ENCODE peak calls at places on chromosomes 6 and 20, in four cellular contexts. Y, E, X and N are unnamed samples.

GRCh38 chr6:127459231-127459641 is at the start of gene KIAA0408:
- DNase-seq in Y (no peak), E (no peak), X (no peak), N (peak; percentile 23)

GRCh38 chr6:161273356-161273751 is 507 bp downstream of the AGPAT4 start:
- DNase-seq in Y (no peak), E (no peak), X (no peak), N (no peak)

GRCh38 chr6:3176562-3177355 is 19.4 kb upstream of the TUBB2A start:
- DNase-seq in Y (peak; percentile 68), E (no peak), X (no peak), N (no peak)

GRCh38 chr20:51276331-51276730 is 253.4 kb upstream of the KCNG1 start:
- DNase-seq in Y (no peak), E (no peak), X (no peak), N (no peak)

GRCh38 chr6:90375681-90376439 is 79.2 kb upstream of the BACH2 start:
- DNase-seq in Y (no peak), E (no peak), X (no peak), N (no peak)

GRCh38 chr6:15365273-15365687 is 119.4 kb downstream of the JARID2 start:
- DNase-seq in Y (no peak), E (no peak), X (no peak), N (no peak)

GRCh38 chr6:33419580-33420492 is at the start of gene SYNGAP1:
- DNase-seq in Y (no peak), E (peak; percentile 76), X (no peak), N (no peak)

GRCh38 chr6:156650896-156651295 is 126.3 kb upstream of the ARID1B start:
- DNase-seq in Y (no peak), E (no peak), X (no peak), N (no peak)

GRCh38 chr6:141790921-141791320 is 341.8 kb upstream of the GJE1 start:
- DNase-seq in Y (no peak), E (no peak), X (no peak), N (no peak)

GRCh38 chr6:24744911-24745310 is 26.0 kb upstream of the C6orf62 start:
- DNase-seq in Y (no peak), E (no peak), X (no peak), N (no peak)

GRCh38 chr6:10315631-10316145 is 99.2 kb downstream of the TFAP2A start:
- DNase-seq in Y (no peak), E (no peak), X (no peak), N (no peak)

GRCh38 chr20:54477134-54477533 is 1.7 kb downstream of the DOK5 start:
- DNase-seq in Y (no peak), E (no peak), X (no peak), N (no peak)

GRCh38 chr6:44701637-44702101 is 314.2 kb downstream of the CDC5L start:
- DNase-seq in Y (no peak), E (peak; percentile 49), X (no peak), N (peak; percentile 30)

GRCh38 chr20:64189986-64190385 is 25.7 kb downstream of the MYT1 start:
- DNase-seq in Y (no peak), E (no peak), X (no peak), N (no peak)

GRCh38 chr20:17538517-17539170 is 7.5 kb upstream of the BFSP1 start:
- DNase-seq in Y (no peak), E (no peak), X (peak; percentile 21), N (no peak)

GRCh38 chr6:95576621-95577316 is 566 bp upstream of the MANEA start:
- DNase-seq in Y (no peak), E (no peak), X (no peak), N (no peak)

GRCh38 chr6:170271771-170272314 is 19.0 kb downstream of the DLL1 start:
- DNase-seq in Y (no peak), E (no peak), X (peak; percentile 91), N (no peak)

GRCh38 chr6:112464901-112465661 is 118.0 kb downstream of the RFPL4B start:
- DNase-seq in Y (no peak), E (no peak), X (no peak), N (no peak)

GRCh38 chr6:81894286-81894685 is 141.8 kb upstream of the TENT5A start:
- DNase-seq in Y (no peak), E (no peak), X (no peak), N (no peak)

GRCh38 chr6:118776607-118777549 is 117.1 kb upstream of the ASF1A start:
- DNase-seq in Y (peak; percentile 64), E (peak; percentile 53), X (peak; percentile 20), N (peak; percentile 33)

GRCh38 chr20:40286991-40287531 is 402.0 kb downstream of the MAFB start:
- DNase-seq in Y (no peak), E (no peak), X (no peak), N (no peak)

GRCh38 chr20:13856356-13856755 is 71.5 kb downstream of the NDUFAF5 start:
- DNase-seq in Y (no peak), E (no peak), X (no peak), N (no peak)

GRCh38 chr6:22043284-22043962 is 253.4 kb downstream of the PRL start:
- DNase-seq in Y (no peak), E (no peak), X (no peak), N (no peak)

GRCh38 chr20:15940127-15940526 is 633.1 kb downstream of the KIF16B start:
- DNase-seq in Y (no peak), E (no peak), X (no peak), N (no peak)

GRCh38 chr20:62451156-62451767 is 23.9 kb upstream of the RBBP8NL start:
- DNase-seq in Y (no peak), E (no peak), X (no peak), N (no peak)

GRCh38 chr20:60512436-60512835 is 554.2 kb downstream of the CDH26 start:
- DNase-seq in Y (peak; percentile 25), E (no peak), X (no peak), N (peak; percentile 72)

GRCh38 chr20:57710841-57711240 is 1.0 kb upstream of the PMEPA1 start:
- DNase-seq in Y (no peak), E (no peak), X (no peak), N (no peak)

GRCh38 chr20:57709823-57710799 is at the start of gene PMEPA1:
- DNase-seq in Y (peak; percentile 17), E (peak; percentile 94), X (no peak), N (peak; percentile 92)

GRCh38 chr20:57711826-57712225 is 2.0 kb upstream of the PMEPA1 start:
- DNase-seq in Y (no peak), E (no peak), X (no peak), N (no peak)

GRCh38 chr20:57712851-57713504 is 3.2 kb upstream of the PMEPA1 start:
- DNase-seq in Y (no peak), E (no peak), X (no peak), N (no peak)

GRCh38 chr20:57711311-57711712 is 1.5 kb upstream of the PMEPA1 start:
- DNase-seq in Y (no peak), E (no peak), X (no peak), N (no peak)
- TF ChIP-seq SUZ12 in Y (no peak), E (no peak), X (no peak), N (no peak)

DNA sequence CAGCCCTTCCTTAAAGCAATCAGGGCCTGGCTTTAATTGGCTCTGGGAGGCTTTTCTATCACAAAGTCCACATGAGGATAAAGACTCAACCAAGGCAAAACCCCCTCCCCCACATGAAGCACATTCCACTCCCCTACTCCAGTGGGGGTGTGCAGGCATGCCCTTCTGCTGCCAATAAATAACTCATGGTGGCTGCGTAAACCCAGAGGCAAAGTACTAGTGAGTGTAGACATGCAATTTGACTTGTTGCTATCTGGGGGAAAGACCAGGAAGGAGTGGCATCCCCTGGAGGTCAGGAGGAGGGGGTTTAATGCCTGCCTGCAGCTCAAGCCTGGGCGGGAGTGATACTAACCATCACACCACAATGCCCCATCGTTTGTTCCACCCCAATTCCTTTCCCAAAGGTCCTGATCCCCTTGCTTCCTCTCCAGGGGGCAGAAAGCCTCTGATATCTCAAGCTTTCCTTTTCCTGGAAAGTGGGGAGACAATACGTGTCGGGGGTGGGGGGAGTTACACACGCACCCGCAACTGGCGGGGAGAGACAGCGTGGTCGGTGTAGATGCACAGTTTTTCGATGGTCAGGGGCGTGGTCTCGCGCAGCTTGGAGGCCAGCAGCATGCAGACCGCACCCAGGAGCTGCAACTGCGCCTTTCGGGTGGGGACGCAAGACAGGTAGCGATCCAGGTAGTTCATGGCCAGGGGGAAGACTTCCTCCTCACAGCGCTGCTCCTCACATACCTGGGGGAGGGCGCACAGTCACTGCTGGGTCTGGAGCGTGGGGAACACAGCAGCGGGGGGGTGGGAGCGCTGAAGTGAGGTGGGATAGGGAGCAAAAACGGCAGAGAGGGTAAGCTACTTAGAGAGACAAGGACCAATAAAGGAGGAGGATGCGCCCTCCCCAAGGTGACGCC is 1.5 kb downstream of the CCND3 start:
- DNase-seq in Y (no peak), E (peak; percentile 63), X (no peak), N (no peak)
- TF ChIP-seq ZNF274 in Y (no peak), E (no peak), X (no peak), N (no peak)

GRCh38 chr6:143970827-143971226 is 37.2 kb downstream of the PLAGL1 start:
- DNase-seq in Y (no peak), E (no peak), X (no peak), N (no peak)
- H3K9ac ChIP-seq in Y (no peak overlapping the region), E (no peak overlapping the region), X (no peak overlapping the region), N (no peak overlapping the region)

GRCh38 chr6:79079425-79080130 is 1.5 kb upstream of the PHIP start:
- DNase-seq in Y (no peak), E (no peak), X (no peak), N (no peak)
- TF ChIP-seq SUZ12 in Y (no peak), E (no peak), X (no peak), N (no peak)

DNA sequence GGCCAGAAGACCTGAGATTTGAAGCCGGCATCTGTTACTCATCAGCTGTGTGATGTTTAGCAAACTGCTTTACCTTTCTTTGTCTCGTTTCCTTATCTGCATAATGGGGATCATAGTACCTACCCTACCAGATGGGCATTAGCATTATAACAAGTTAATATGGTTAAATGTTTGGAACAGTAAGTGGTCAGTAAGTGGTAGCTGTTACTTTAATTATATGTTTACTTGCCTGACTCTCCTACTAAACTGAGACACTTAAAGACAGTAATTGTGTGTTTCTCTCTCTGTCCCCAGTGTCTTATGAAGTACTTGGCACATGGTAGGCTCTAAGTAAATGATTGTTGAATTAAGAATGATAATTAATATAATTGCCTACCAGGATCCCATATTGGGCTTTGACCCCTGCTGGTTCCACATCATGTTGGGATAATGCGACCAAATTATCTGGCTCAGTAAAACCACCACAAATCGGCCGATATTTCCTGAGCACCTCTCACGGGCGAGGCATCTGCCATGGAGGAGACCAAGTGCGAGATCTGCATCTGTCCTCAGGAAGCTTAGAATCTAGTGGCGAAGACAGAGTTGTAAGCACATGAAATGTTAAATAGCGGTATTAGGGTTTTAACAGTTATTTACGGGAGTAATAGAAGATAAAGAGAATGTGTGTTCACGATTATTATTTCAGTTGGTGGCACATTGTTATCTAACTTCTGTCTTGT is 31.4 kb downstream of the PTK7 start:
- DNase-seq in Y (no peak), E (no peak), X (no peak), N (no peak)
- TF ChIP-seq ZNF274 in Y (no peak), E (no peak), X (no peak), N (no peak)

DNA sequence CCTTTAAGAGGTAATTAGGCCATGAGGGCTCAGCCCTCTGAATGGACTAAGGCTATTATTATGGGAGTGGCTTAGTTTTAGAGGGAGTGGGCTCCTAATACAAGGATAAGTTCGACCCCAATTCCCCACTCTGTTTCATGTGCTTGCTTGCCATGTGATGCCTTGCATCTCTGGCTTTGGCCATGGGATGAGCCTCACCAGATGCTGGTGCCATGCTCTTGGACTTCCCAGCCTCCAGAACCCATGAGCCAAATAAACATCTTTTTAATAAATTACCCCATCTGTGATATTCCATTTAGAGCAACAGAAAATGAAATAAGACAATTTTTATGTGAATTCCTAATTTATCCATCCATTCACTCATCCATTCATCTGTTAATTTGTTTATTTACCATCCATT is 50.3 kb downstream of the GTF2H5 start:
- DNase-seq in Y (no peak), E (no peak), X (no peak), N (no peak)
- H3K9ac ChIP-seq in Y (no peak overlapping the region), E (no peak overlapping the region), X (no peak overlapping the region), N (no peak overlapping the region)